ENCODE peak calls at places on chromosomes 16 and 17, in six cellular contexts. X is memory B cell, R is fibroblast of the conjunctiva, Y is amygdala, H is BJ, K is ureter. P is an unnamed sample.

GRCh38 chr16:74862743-74863244 is 88.2 kb upstream of the FA2H start:
- DNase-seq in Y (no peak), R (peak), K (no peak), H (no peak), X (peak), P (peak)

GRCh38 chr16:2328428-2328827 is 12.1 kb downstream of the ABCA3 start:
- DNase-seq in H (no peak), Y (no peak), K (no peak), R (no peak), X (no peak), P (no peak)

GRCh38 chr16:70160388-70160787 is 13.2 kb upstream of the CLEC18C start:
- DNase-seq in R (no peak), H (no peak), X (no peak), Y (no peak), K (peak), P (no peak)

GRCh38 chr16:11229906-11230305 is 26.1 kb downstream of the SOCS1 start:
- DNase-seq in Y (no peak), K (no peak), X (no peak), R (no peak), H (no peak), P (no peak)

GRCh38 chr16:9943121-9943520 is 239.1 kb downstream of the GRIN2A start:
- DNase-seq in R (no peak), H (no peak), X (no peak), Y (no peak), K (no peak), P (no peak)

GRCh38 chr16:57743886-57744645 is 8.5 kb downstream of the KATNB1 start:
- DNase-seq in H (no peak), R (no peak), Y (no peak), X (no peak), K (no peak), P (no peak)

GRCh38 chr17:59496178-59496577 is 69.2 kb upstream of the DHX40 start:
- DNase-seq in X (no peak), R (no peak), H (no peak), Y (no peak), K (peak), P (no peak)

GRCh38 chr16:3029499-3030127 is 5.8 kb downstream of the THOC6 start:
- DNase-seq in Y (no peak), R (no peak), K (no peak), X (no peak), H (no peak), P (no peak)

GRCh38 chr17:75138519-75138918 is 7.0 kb upstream of the NT5C start:
- DNase-seq in Y (no peak), H (no peak), R (no peak), X (no peak), K (no peak), P (no peak)

GRCh38 chr17:41635121-41636097 is 11.0 kb upstream of the KRT17 start:
- DNase-seq in R (no peak), Y (no peak), X (no peak), H (no peak), K (no peak), P (no peak)

GRCh38 chr17:27630607-27631408 is at the start of gene LGALS9:
- DNase-seq in R (no peak), Y (no peak), K (peak), H (no peak), X (peak), P (peak)

GRCh38 chr17:76370261-76370993 is 14.0 kb upstream of the SPHK1 start:
- DNase-seq in Y (no peak), K (no peak), R (peak), H (peak), X (no peak), P (no peak)

GRCh38 chr16:25893332-25893731 is 201.6 kb downstream of the HS3ST4 start:
- DNase-seq in X (no peak), R (no peak), H (no peak), K (no peak), Y (no peak), P (no peak)

GRCh38 chr16:88927010-88927409 is 50.0 kb downstream of the CBFA2T3 start:
- DNase-seq in H (no peak), X (no peak), Y (no peak), R (no peak), K (no peak), P (no peak)

GRCh38 chr17:46212634-46213435 is 19.6 kb upstream of the KANSL1 start:
- DNase-seq in K (peak), X (peak), Y (peak), R (peak), H (no peak), P (peak)

GRCh38 chr16:70658921-70659320 is 12.6 kb downstream of the IL34 start:
- DNase-seq in K (no peak), Y (no peak), H (no peak), R (no peak), X (no peak), P (no peak)

GRCh38 chr16:11356573-11357331 is 11.5 kb downstream of the RMI2 start:
- DNase-seq in R (no peak), X (peak), H (no peak), K (peak), Y (no peak), P (no peak)

GRCh38 chr16:83115491-83116232 is 488.9 kb downstream of the CDH13 start:
- DNase-seq in Y (no peak), X (no peak), K (no peak), R (no peak), H (no peak), P (no peak)

GRCh38 chr17:66306413-66306812 is 4.0 kb downstream of the PRKCA start:
- DNase-seq in H (no peak), K (no peak), X (no peak), R (peak), Y (no peak), P (no peak)

GRCh38 chr17:43917348-43918025 is 10.2 kb upstream of the MPP2 start:
- DNase-seq in R (no peak), X (peak), K (no peak), Y (no peak), H (no peak), P (peak)

GRCh38 chr17:79401704-79402075 is 209.2 kb downstream of the RBFOX3 start:
- DNase-seq in X (no peak), K (no peak), H (no peak), Y (no peak), R (no peak), P (no peak)

GRCh38 chr17:4199818-4200402 is 56.9 kb downstream of the CYB5D2 start:
- DNase-seq in Y (no peak), K (no peak), X (peak), H (no peak), R (no peak), P (peak)

GRCh38 chr17:70934834-70935233 is 765.5 kb downstream of the KCNJ2 start:
- DNase-seq in X (no peak), K (no peak), H (no peak), Y (no peak), R (no peak), P (no peak)

GRCh38 chr17:51487947-51488346 is 227.6 kb downstream of the UTP18 start:
- DNase-seq in H (no peak), X (no peak), R (no peak), K (no peak), Y (no peak), P (no peak)

GRCh38 chr17:21287703-21288449 is 3.4 kb downstream of the MAP2K3 start:
- DNase-seq in Y (peak), K (peak), X (peak), R (peak), H (peak), P (peak)

GRCh38 chr16:66881014-66881417 is 701 bp downstream of the PDP2 start:
- DNase-seq in H (no peak), K (no peak), R (no peak), X (no peak), Y (no peak), P (no peak)

GRCh38 chr17:59620518-59621259 is 994 bp downstream of the CLTC start:
- DNase-seq in R (no peak), X (no peak), K (peak), Y (no peak), H (no peak), P (no peak)

GRCh38 chr17:67994827-67995567 is 1.3 kb downstream of the C17orf58 start:
- DNase-seq in K (no peak), Y (no peak), H (peak), R (peak), X (no peak), P (no peak)

GRCh38 chr17:40510328-40510648 is 8.9 kb upstream of the TNS4 start:
- DNase-seq in Y (no peak), H (no peak), X (no peak), K (no peak), R (peak), P (no peak)

GRCh38 chr17:7940743-7941142 is 8.7 kb downstream of the CNTROB start:
- DNase-seq in R (no peak), H (no peak), K (no peak), Y (no peak), X (no peak), P (no peak)

GRCh38 chr16:2795714-2796143 is 2.5 kb upstream of the PRSS41 start:
- DNase-seq in H (no peak), K (peak), Y (no peak), R (no peak), X (no peak), P (no peak)